ENCODE peak calls at places on chromosomes 12 and 14, in eight cellular contexts. S is upper lobe of right lung, O is WTC11, M is progenitor cell of endocrine pancreas, C is PC-3, U is AG04450, A is Caco-2, Z is endothelial cell. G is an unnamed sample.

GRCh38 chr12:47079365-47079893 is at the start of gene PCED1B:
- DNase-seq in Z (peak), M (peak), O (peak), U (no peak), S (peak), A (peak), C (peak), G (no peak)

GRCh38 chr12:105587237-105587636 is 256.7 kb downstream of the C12orf75 start:
- DNase-seq in O (no peak), C (no peak), S (no peak), U (no peak), A (no peak), Z (no peak), M (no peak), G (no peak)

GRCh38 chr12:12839886-12840285 is 26.7 kb downstream of the DDX47 start:
- DNase-seq in M (no peak), Z (no peak), O (no peak), C (peak), U (peak), A (peak), S (peak), G (no peak)

GRCh38 chr12:32970465-32971110 is 74.0 kb upstream of the PKP2 start:
- DNase-seq in A (no peak), O (no peak), S (no peak), Z (no peak), M (no peak), C (peak), U (no peak), G (no peak)

GRCh38 chr14:97970222-97970621 is 1173.0 kb downstream of the VRK1 start:
- DNase-seq in O (no peak), S (no peak), C (no peak), U (no peak), A (no peak), Z (no peak), M (no peak), G (no peak)

GRCh38 chr12:26123482-26123980 is 1.3 kb downstream of the BHLHE41 start:
- DNase-seq in C (peak), U (no peak), A (no peak), M (no peak), Z (no peak), O (no peak), S (no peak), G (no peak)

GRCh38 chr12:106282457-106283097 is 20.0 kb upstream of the TCP11L2 start:
- DNase-seq in O (peak), M (no peak), A (peak), U (no peak), S (no peak), Z (peak), C (peak), G (no peak)

GRCh38 chr14:74671789-74672188 is 41.1 kb downstream of the AREL1 start:
- DNase-seq in M (no peak), S (no peak), O (no peak), U (peak), A (no peak), C (peak), Z (no peak), G (no peak)

GRCh38 chr12:94762259-94762942 is 112.0 kb upstream of the TMCC3 start:
- DNase-seq in Z (no peak), S (no peak), C (peak), O (no peak), U (no peak), M (no peak), A (no peak), G (no peak)

GRCh38 chr12:125634813-125635212 is 569.6 kb downstream of the AACS start:
- DNase-seq in Z (no peak), U (no peak), O (no peak), C (no peak), A (no peak), M (no peak), S (peak), G (no peak)

GRCh38 chr12:99367181-99367580 is 280.4 kb upstream of the GARIN6 start:
- DNase-seq in Z (no peak), S (no peak), U (no peak), A (no peak), C (no peak), M (no peak), O (no peak), G (no peak)

GRCh38 chr12:57133013-57133569 is 4.8 kb downstream of the LRP1 start:
- DNase-seq in U (no peak), M (no peak), S (no peak), Z (no peak), A (no peak), C (no peak), O (no peak), G (no peak)
- TF ChIP-seq CTCF in U (no peak), M (no peak), S (no peak), Z (no peak), A (no peak), C (no peak), O (no peak), G (no peak)

GRCh38 chr12:107891967-107892366 is 117.5 kb downstream of the ASCL4 start:
- DNase-seq in S (no peak), Z (peak), A (no peak), U (no peak), O (no peak), M (no peak), C (peak), G (no peak)
- TF ChIP-seq CTCF in S (peak), Z (no peak), A (no peak), U (no peak), O (no peak), M (peak), C (peak), G (no peak)

GRCh38 chr12:61652265-61652664 is 607.9 kb upstream of the USP15 start:
- DNase-seq in O (no peak), C (no peak), S (no peak), Z (no peak), A (no peak), U (no peak), M (no peak), G (no peak)

GRCh38 chr12:61654698-61655097 is 605.5 kb upstream of the USP15 start:
- DNase-seq in U (no peak), O (no peak), M (no peak), A (no peak), S (no peak), C (peak), Z (no peak), G (no peak)
- TF ChIP-seq CTCF in U (no peak), O (no peak), M (peak), A (no peak), S (peak), C (peak), Z (no peak), G (no peak)

GRCh38 chr12:4117386-4118016 is 156.1 kb upstream of the CCND2 start:
- DNase-seq in U (no peak), M (no peak), Z (no peak), C (no peak), O (no peak), S (no peak), A (no peak), G (no peak)

GRCh38 chr12:4118601-4119156 is 154.9 kb upstream of the CCND2 start:
- DNase-seq in S (no peak), Z (no peak), A (peak), C (no peak), U (no peak), O (no peak), M (no peak), G (no peak)

GRCh38 chr12:4119157-4119761 is 154.3 kb upstream of the CCND2 start:
- DNase-seq in A (peak), S (no peak), Z (no peak), O (no peak), U (no peak), M (no peak), C (no peak), G (no peak)

GRCh38 chr12:4116251-4117111 is 157.1 kb upstream of the CCND2 start:
- DNase-seq in A (peak), C (no peak), O (no peak), S (no peak), M (no peak), U (peak), Z (no peak), G (no peak)

DNA sequence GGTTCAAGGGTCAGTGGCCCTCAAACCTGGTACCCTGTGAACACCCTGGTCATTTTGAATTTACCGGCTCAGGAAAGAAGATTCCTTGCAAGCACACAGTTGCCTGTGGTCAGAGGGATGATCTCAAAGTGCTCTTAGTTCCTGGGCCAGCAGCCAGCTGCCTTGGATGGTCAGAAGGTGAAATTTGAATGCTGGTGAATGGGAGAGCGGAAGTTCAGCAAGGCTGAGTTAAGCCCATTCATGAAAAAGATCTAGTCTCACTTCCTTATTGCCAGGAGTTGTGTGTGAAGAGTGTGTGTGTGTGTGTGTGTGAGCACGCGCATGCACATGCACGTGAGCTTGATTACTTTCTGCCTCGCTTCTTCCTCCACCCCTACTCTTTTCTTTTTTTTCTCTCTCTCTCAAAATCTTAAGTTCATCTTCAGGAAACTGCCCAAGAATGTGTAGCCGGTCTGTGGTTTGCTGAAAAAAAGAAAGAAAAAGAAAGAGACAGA is 155.5 kb upstream of the CCND2 start:
- DNase-seq in C (no peak), U (peak), Z (no peak), A (no peak), M (no peak), O (no peak), S (no peak), G (no peak)
- TF ChIP-seq CTCF in C (no peak), U (no peak), Z (no peak), A (no peak), M (no peak), O (no peak), S (no peak), G (no peak)

DNA sequence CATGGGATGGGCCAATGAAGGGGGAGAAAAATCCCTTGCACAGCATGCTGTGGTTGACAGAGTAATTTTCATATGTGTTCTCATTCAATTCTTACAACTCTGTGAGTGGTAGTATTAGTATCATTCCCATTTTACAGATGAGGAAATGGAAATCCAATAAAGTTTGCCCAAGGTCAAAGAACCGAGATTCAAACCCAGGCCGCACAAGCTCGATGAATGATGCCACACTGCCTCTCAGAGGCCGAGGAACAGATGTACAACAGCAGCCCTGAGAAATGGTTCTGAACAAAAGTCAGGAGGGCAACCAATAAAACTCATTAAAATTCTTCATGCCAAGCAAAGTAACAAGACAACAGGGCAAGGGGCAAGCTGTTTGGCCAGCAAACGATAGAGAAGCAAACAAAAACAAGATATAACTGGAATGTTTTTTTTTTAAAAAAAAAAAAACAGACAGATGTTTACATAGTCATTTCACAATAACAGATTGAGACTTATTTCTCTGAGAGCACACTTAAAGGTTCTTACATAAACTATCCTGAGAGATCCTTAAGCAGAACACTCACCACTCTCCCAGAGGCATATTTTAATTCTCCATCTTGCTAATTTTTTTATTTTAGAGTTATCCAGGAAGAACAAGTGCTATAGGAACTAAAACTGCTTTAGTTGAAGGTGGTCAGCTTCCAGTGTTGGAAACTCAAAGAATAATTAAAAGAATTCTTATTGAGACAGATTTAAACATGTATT is 85.8 kb downstream of the EXOC5 start:
- DNase-seq in S (no peak), U (no peak), C (peak), O (peak), Z (peak), A (peak), M (no peak), G (no peak)
- TF ChIP-seq CTCF in S (peak), U (peak), C (peak), O (peak), Z (no peak), A (peak), M (peak), G (no peak)

G was measured in omental fat pad.